ENCODE peak calls at places on chromosomes 12 and 14, in five cellular contexts. D is K562, E is stomach, P is Peyer's patch, S is GM12878. H is an unnamed sample. For H3K4me1, the result is how much of the 10 kb centered on the place peaks cover.

GRCh38 chr12:10252201-10252600 is 39.5 kb downstream of the GABARAPL1 start:
- DNase-seq in D (no peak), P (no peak), S (no peak), E (no peak), H (no peak)

GRCh38 chr14:89617471-89618291 is 200.6 kb upstream of the FOXN3 start:
- DNase-seq in D (no peak), S (no peak), E (peak), P (peak), H (peak)

GRCh38 chr12:132279184-132279889 is 50.1 kb downstream of the GALNT9 start:
- DNase-seq in S (no peak), P (peak), E (peak), D (peak), H (peak)

GRCh38 chr12:71456990-71457389 is 17.4 kb downstream of the LGR5 start:
- DNase-seq in D (no peak), P (no peak), S (no peak), E (no peak), H (no peak)

GRCh38 chr12:32586390-32586789 is 92.7 kb upstream of the DNM1L start:
- DNase-seq in P (no peak), S (no peak), E (no peak), D (no peak), H (no peak)

GRCh38 chr12:102067574-102068258 is 5.9 kb upstream of the WASHC3 start:
- DNase-seq in S (no peak), E (no peak), P (no peak), D (no peak), H (no peak)

GRCh38 chr14:103073876-103074698 is 9.9 kb upstream of the LBHD2 start:
- DNase-seq in S (no peak), D (no peak), E (no peak), P (no peak), H (peak)

GRCh38 chr12:38921025-38921677 is 15.8 kb upstream of the CPNE8 start:
- DNase-seq in D (peak), P (no peak), E (peak), S (no peak), H (no peak)

GRCh38 chr12:6553051-6553868 is 2.6 kb downstream of the IFFO1 start:
- DNase-seq in S (no peak), E (no peak), P (no peak), D (no peak), H (no peak)

GRCh38 chr12:66763453-66763852 is 84.6 kb upstream of the GRIP1 start:
- DNase-seq in P (no peak), E (no peak), S (no peak), D (no peak), H (no peak)

GRCh38 chr14:95025941-95026340 is 131.4 kb downstream of the DICER1 start:
- DNase-seq in S (no peak), P (no peak), E (no peak), D (no peak), H (no peak)

GRCh38 chr12:45718306-45718705 is 11.2 kb upstream of the ARID2 start:
- DNase-seq in S (no peak), E (no peak), D (no peak), P (no peak), H (no peak)

GRCh38 chr12:62861157-62861535 is 73.8 kb downstream of the PPM1H start:
- DNase-seq in P (no peak), E (no peak), D (no peak), S (no peak), H (no peak)
- H3K4me1 ChIP-seq in P (under half), E (under half), D (under half), S (under half), H (under half)

GRCh38 chr12:111998015-111998414 is 14.9 kb downstream of the TMEM116 start:
- DNase-seq in S (no peak), D (no peak), P (no peak), E (no peak), H (no peak)
- H3K4me3 ChIP-seq in S (no peak), D (no peak), P (no peak), E (no peak), H (no peak)

GRCh38 chr14:101849640-101850039 is 88.1 kb downstream of the PPP2R5C start:
- DNase-seq in S (no peak), E (no peak), D (no peak), P (no peak), H (no peak)

GRCh38 chr14:101851183-101851582 is 89.7 kb downstream of the PPP2R5C start:
- DNase-seq in P (no peak), S (no peak), D (no peak), E (no peak), H (no peak)

GRCh38 chr14:101845896-101846295 is 84.4 kb downstream of the PPP2R5C start:
- DNase-seq in S (no peak), D (no peak), P (no peak), E (no peak), H (no peak)

GRCh38 chr14:101851716-101852395 is 90.3 kb downstream of the PPP2R5C start:
- DNase-seq in S (no peak), D (no peak), P (no peak), E (no peak), H (no peak)

GRCh38 chr14:101849125-101849524 is 87.6 kb downstream of the PPP2R5C start:
- DNase-seq in P (peak), D (peak), E (no peak), S (no peak), H (no peak)
- H3K4me1 ChIP-seq in P (under half), D (under half), E (under half), S (half or more), H (under half)

DNA sequence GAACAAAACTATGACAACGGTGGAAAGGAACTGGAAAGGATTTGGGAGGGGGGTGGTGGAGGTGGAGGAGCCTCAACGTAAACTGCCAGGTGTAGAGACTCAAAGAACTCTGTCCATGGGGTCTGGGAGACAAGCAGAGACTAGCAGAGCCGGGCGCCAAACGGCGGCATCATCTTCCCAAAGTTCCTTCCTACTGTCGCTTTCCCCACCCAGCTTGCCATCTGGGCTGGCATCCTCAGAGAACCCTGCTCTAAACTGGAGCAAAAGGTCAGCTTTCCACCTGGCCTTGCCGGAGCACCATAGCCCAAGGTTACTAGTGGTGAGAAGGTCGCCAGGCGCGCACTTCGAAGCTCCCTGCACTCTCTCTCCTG is 4.0 kb upstream of the IRF2BPL start:
- DNase-seq in D (no peak), S (no peak), E (no peak), P (no peak), H (no peak)
- H3K4me3 ChIP-seq in D (no peak), S (peak), E (peak), P (peak), H (no peak)